ENCODE peak calls at places on chromosome 7, in seven cellular contexts. C is EH, F is GM19239, G is GM03348, X is kidney glomerular epithelial cell, L is B cell, S is endodermal cell. U is an unnamed sample.

GRCh38 chr7:151608031-151608551 is 88.4 kb upstream of the RHEB start:
- DNase-seq in C (no peak), F (no peak), G (no peak), X (no peak), L (no peak), S (no peak), U (no peak)

GRCh38 chr7:116552616-116553015 is 27.8 kb downstream of the CAV1 start:
- DNase-seq in C (peak), F (no peak), G (no peak), X (no peak), L (no peak), S (no peak), U (no peak)

GRCh38 chr7:117116221-117116620 is 162.9 kb downstream of the ST7 start:
- DNase-seq in C (no peak), F (no peak), G (no peak), X (no peak), L (no peak), S (no peak), U (no peak)

GRCh38 chr7:118153551-118154177 is 30.3 kb upstream of the LSM8 start:
- DNase-seq in C (peak), F (no peak), G (peak), X (peak), L (peak), S (peak), U (peak)

GRCh38 chr7:159109092-159110035 is 35.3 kb downstream of the VIPR2 start:
- DNase-seq in C (no peak), F (no peak), G (no peak), X (no peak), L (no peak), S (peak), U (no peak)

GRCh38 chr7:51288896-51289607 is 27.6 kb downstream of the COBL start:
- DNase-seq in C (no peak), F (no peak), G (no peak), X (no peak), L (no peak), S (peak), U (peak)

GRCh38 chr7:98178321-98178720 is 32.9 kb upstream of the BHLHA15 start:
- DNase-seq in C (no peak), F (no peak), G (no peak), X (no peak), L (no peak), S (no peak), U (peak)

GRCh38 chr7:91565499-91566331 is 301.5 kb downstream of the FZD1 start:
- DNase-seq in C (peak), F (no peak), G (peak), X (no peak), L (no peak), S (no peak), U (peak)

GRCh38 chr7:133489906-133490305 is 237.0 kb downstream of the EXOC4 start:
- DNase-seq in C (no peak), F (no peak), G (no peak), X (no peak), L (no peak), S (peak), U (peak)

GRCh38 chr7:157411580-157411979 is 74.8 kb downstream of the DNAJB6 start:
- DNase-seq in C (no peak), F (no peak), G (no peak), X (no peak), L (no peak), S (peak), U (peak)

GRCh38 chr7:127413326-127413725 is 20.8 kb upstream of the ZNF800 start:
- DNase-seq in C (no peak), F (no peak), G (no peak), X (no peak), L (no peak), S (no peak), U (no peak)

GRCh38 chr7:45407730-45408406 is 166.3 kb upstream of the ADCY1 start:
- DNase-seq in C (no peak), F (no peak), G (no peak), X (no peak), L (no peak), S (peak), U (peak)

GRCh38 chr7:18408461-18408860 is 87.1 kb upstream of the HDAC9 start:
- DNase-seq in C (peak), F (no peak), G (peak), X (peak), L (no peak), S (no peak), U (peak)

GRCh38 chr7:131010714-131011436 is 276.9 kb upstream of the KLF14 start:
- DNase-seq in C (peak), F (no peak), G (peak), X (no peak), L (no peak), S (no peak), U (no peak)

GRCh38 chr7:129821476-129821875 is 131.3 kb downstream of the UBE2H start:
- DNase-seq in C (no peak), F (no peak), G (no peak), X (no peak), L (no peak), S (peak), U (no peak)

GRCh38 chr7:64559206-64559605 is 3.7 kb downstream of the ZNF680 start:
- DNase-seq in C (no peak), F (no peak), G (peak), X (no peak), L (no peak), S (no peak), U (no peak)

GRCh38 chr7:515628-516027 is 4.0 kb downstream of the PDGFA start:
- DNase-seq in C (no peak), F (no peak), G (no peak), X (no peak), L (no peak), S (peak), U (peak)

GRCh38 chr7:155488483-155489127 is 30.7 kb downstream of the EN2 start:
- DNase-seq in C (no peak), F (no peak), G (no peak), X (no peak), L (no peak), S (no peak), U (no peak)